ENCODE peak calls at places on chromosomes 12 and 14, in five cellular contexts. A is epithelial cell of esophagus, B is type B pancreatic cell, J is tibial artery, W is mucosa of descending colon. E is an unnamed sample.

GRCh38 chr14:23727566-23728335 is 91.6 kb downstream of the DHRS2 start:
- DNase-seq in A (peak), B (no peak), J (no peak), W (peak), E (peak)

GRCh38 chr14:70567791-70568190 is 32.7 kb downstream of the MED6 start:
- DNase-seq in A (peak), B (no peak), J (no peak), W (peak), E (peak)

GRCh38 chr14:76904100-76904739 is 78.0 kb downstream of the LRRC74A start:
- DNase-seq in A (peak), B (no peak), J (peak), W (peak), E (peak)

GRCh38 chr14:81132492-81132891 is 88.3 kb downstream of the GTF2A1 start:
- DNase-seq in A (no peak), B (no peak), J (no peak), W (no peak), E (no peak)

GRCh38 chr14:67971627-67972625 is 152.3 kb downstream of the RAD51B start:
- DNase-seq in A (peak), B (no peak), J (no peak), W (no peak), E (peak)

GRCh38 chr14:95575820-95576473 is 41.1 kb downstream of the GLRX5 start:
- DNase-seq in A (no peak), B (no peak), J (no peak), W (no peak), E (no peak)

GRCh38 chr12:121573949-121574520 is 6.8 kb downstream of the KDM2B start:
- DNase-seq in A (no peak), B (no peak), J (no peak), W (no peak), E (no peak)

GRCh38 chr14:63134801-63135200 is 69.4 kb upstream of the RHOJ start:
- DNase-seq in A (no peak), B (no peak), J (no peak), W (no peak), E (peak)

GRCh38 chr12:14605401-14605989 is 37.8 kb upstream of the PLBD1 start:
- DNase-seq in A (no peak), B (no peak), J (no peak), W (no peak), E (no peak)

GRCh38 chr14:32693114-32693513 is 245.6 kb upstream of the NPAS3 start:
- DNase-seq in A (no peak), B (no peak), J (no peak), W (peak), E (peak)

GRCh38 chr12:85951823-85952222 is 77.7 kb downstream of the NTS start:
- DNase-seq in A (peak), B (no peak), J (no peak), W (no peak), E (peak)

GRCh38 chr12:11085419-11085818 is 6.7 kb downstream of the TAS2R43 start:
- DNase-seq in A (no peak), B (no peak), J (no peak), W (no peak), E (peak)

GRCh38 chr14:52060080-52060479 is 8.8 kb downstream of the NID2 start:
- DNase-seq in A (no peak), B (no peak), J (no peak), W (no peak), E (no peak)

GRCh38 chr12:20585055-20585625 is 110.0 kb upstream of the SLCO1C1 start:
- DNase-seq in A (no peak), B (no peak), J (no peak), W (no peak), E (no peak)

GRCh38 chr12:131593411-131593810 is 117.5 kb upstream of the SFSWAP start:
- DNase-seq in A (no peak), B (no peak), J (no peak), W (no peak), E (no peak)

GRCh38 chr14:93938766-93939303 is 11.7 kb downstream of the FAM181A start:
- DNase-seq in A (no peak), B (no peak), J (no peak), W (no peak), E (no peak)

GRCh38 chr14:93936926-93937325 is 9.8 kb downstream of the FAM181A start:
- DNase-seq in A (no peak), B (no peak), J (no peak), W (no peak), E (no peak)

GRCh38 chr14:93935213-93935612 is 8.1 kb downstream of the FAM181A start:
- DNase-seq in A (no peak), B (no peak), J (no peak), W (no peak), E (no peak)

GRCh38 chr14:93937519-93937918 is 10.4 kb downstream of the FAM181A start:
- DNase-seq in A (peak), B (no peak), J (no peak), W (no peak), E (no peak)

GRCh38 chr14:93936245-93936644 is 9.1 kb downstream of the FAM181A start:
- DNase-seq in A (peak), B (no peak), J (no peak), W (no peak), E (no peak)
- TF ChIP-seq CTCF in A (peak), B (peak), J (peak), W (no peak), E (peak)

GRCh38 chr12:112852127-112852526 is 54.6 kb upstream of the OAS1 start:
- DNase-seq in A (no peak), B (no peak), J (no peak), W (no peak), E (no peak)

GRCh38 chr12:112854344-112854743 is 52.4 kb upstream of the OAS1 start:
- DNase-seq in A (no peak), B (peak), J (no peak), W (no peak), E (no peak)

GRCh38 chr12:112858776-112859175 is 48.0 kb upstream of the OAS1 start:
- DNase-seq in A (peak), B (no peak), J (no peak), W (no peak), E (no peak)

GRCh38 chr12:112852810-112853209 is 54.0 kb upstream of the OAS1 start:
- DNase-seq in A (no peak), B (peak), J (no peak), W (no peak), E (no peak)

GRCh38 chr12:112855375-112855774 is 51.4 kb upstream of the OAS1 start:
- DNase-seq in A (peak), B (peak), J (no peak), W (no peak), E (no peak)
- TF ChIP-seq CTCF in A (peak), B (peak), J (no peak), W (no peak), E (peak)

GRCh38 chr12:122874081-122874480 is 21.8 kb downstream of the VPS37B start:
- DNase-seq in A (no peak), B (no peak), J (no peak), W (no peak), E (no peak)
- TF ChIP-seq CTCF in A (no peak), B (no peak), J (no peak), W (no peak), E (no peak)

GRCh38 chr14:103343164-103343879 is 9.3 kb downstream of the EIF5 start:
- DNase-seq in A (no peak), B (no peak), J (no peak), W (no peak), E (no peak)
- TF ChIP-seq CTCF in A (no peak), B (no peak), J (no peak), W (no peak), E (no peak)

GRCh38 chr14:101547961-101548669 is 13.2 kb upstream of the DIO3 start:
- DNase-seq in A (no peak), B (no peak), J (no peak), W (no peak), E (no peak)
- TF ChIP-seq CTCF in A (no peak), B (no peak), J (no peak), W (no peak), E (no peak)

GRCh38 chr14:97138801-97139200 is 341.6 kb downstream of the VRK1 start:
- DNase-seq in A (no peak), B (no peak), J (no peak), W (no peak), E (no peak)
- TF ChIP-seq CTCF in A (no peak), B (no peak), J (no peak), W (no peak), E (no peak)

GRCh38 chr12:107404981-107405380 is 280.6 kb upstream of the PWP1 start:
- DNase-seq in A (peak), B (no peak), J (no peak), W (peak), E (no peak)
- TF ChIP-seq CTCF in A (peak), B (peak), J (no peak), W (no peak), E (peak)

DNA sequence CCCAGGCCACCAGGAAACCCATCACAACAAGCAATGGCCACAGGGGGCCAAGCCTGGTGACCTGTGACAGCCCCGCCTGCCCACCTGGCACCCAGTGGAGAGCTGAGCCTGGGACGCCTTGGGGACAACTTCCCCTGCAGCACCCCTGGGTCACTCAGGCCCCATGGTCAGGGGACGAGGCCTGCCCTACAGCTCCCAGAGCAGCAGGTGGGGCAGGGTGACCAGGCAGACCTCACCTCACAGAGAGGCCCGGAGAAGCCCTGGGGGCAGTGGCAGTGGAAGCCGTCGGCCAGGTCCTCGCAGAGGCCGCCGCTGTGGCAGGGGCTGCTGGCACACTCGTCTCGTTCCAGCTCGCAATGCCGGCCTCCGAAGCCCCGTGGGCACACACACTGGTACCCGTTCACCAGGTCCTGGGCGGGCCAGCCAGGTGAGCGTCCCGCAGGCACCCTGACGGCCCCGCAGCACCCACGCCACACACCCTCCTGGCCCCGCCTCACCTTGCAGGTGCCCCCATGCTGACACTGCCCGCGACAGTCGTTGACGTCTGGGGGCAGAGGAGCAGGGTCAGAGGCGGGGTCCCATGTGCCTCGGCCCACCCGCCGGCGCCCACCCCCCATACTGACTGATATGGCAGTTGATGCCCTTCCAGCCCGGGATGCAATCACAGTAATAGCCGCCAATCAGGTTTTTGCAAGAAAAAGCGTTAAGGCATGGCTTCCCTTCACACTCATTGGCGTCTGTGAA is 18.0 kb downstream of the JAG2 start:
- DNase-seq in A (no peak), B (no peak), J (no peak), W (no peak), E (no peak)
- TF ChIP-seq CTCF in A (no peak), B (no peak), J (no peak), W (no peak), E (no peak)

DNA sequence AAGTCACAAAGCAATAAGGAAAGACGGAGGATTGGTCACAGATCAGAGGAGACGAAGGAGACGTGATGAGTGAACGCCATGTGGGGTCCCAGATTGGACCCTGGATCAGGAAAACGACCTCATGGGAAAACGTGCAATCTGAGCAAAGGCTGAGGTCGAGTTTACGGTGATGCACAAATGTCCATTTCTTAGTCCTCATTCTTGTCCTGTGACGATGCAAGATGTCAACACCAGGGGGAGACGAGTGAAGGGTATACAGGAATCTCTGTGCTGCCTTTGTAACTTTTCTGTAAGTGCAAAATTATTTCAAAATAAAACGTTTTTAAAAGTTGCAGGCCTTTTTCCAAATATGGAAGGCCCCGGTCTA is 329.8 kb downstream of the MED13L start:
- DNase-seq in A (no peak), B (no peak), J (no peak), W (no peak), E (no peak)
- TF ChIP-seq CTCF in A (no peak), B (no peak), J (no peak), W (no peak), E (no peak)

GRCh38 chr12:68871899-68872298 is 61.1 kb downstream of the CPM start:
- DNase-seq in A (peak), B (no peak), J (no peak), W (no peak), E (peak)
- TF ChIP-seq CTCF in A (peak), B (peak), J (no peak), W (no peak), E (peak)